ENCODE peak calls at places on chromosomes 11 and 22, in six cellular contexts. One of them, this sample, is unnamed.

GRCh38 chr22:41532908-41533825 is 11.1 kb downstream of the POLR3H start:
- DNase-seq in GM03348: peak
- DNase-seq in kidney glomerular epithelial cell: peak
- DNase-seq in NCI-H510A treated with DMSO at 0.1 percent for 48 hours: peak
- DNase-seq in skeletal muscle cell: no peak
- DNase-seq in A172: no peak
- DNase-seq in this sample: no peak

GRCh38 chr11:108654994-108655631 is 9.8 kb upstream of the DDX10 start:
- DNase-seq in GM03348: peak
- DNase-seq in A172: peak
- DNase-seq in kidney glomerular epithelial cell: peak
- DNase-seq in skeletal muscle cell: no peak
- DNase-seq in NCI-H510A treated with DMSO at 0.1 percent for 48 hours: peak
- DNase-seq in this sample: no peak

GRCh38 chr11:30313580-30313979 is 9.3 kb upstream of the ARL14EP start:
- DNase-seq in GM03348: no peak
- DNase-seq in skeletal muscle cell: peak
- DNase-seq in NCI-H510A treated with DMSO at 0.1 percent for 48 hours: no peak
- DNase-seq in A172: no peak
- DNase-seq in kidney glomerular epithelial cell: no peak
- DNase-seq in this sample: no peak

GRCh38 chr11:3684787-3685186 is 13.6 kb upstream of the CHRNA10 start:
- DNase-seq in skeletal muscle cell: no peak
- DNase-seq in kidney glomerular epithelial cell: no peak
- DNase-seq in A172: no peak
- DNase-seq in NCI-H510A treated with DMSO at 0.1 percent for 48 hours: no peak
- DNase-seq in GM03348: no peak
- DNase-seq in this sample: no peak

GRCh38 chr11:10400856-10401255 is 54.2 kb upstream of the AMPD3 start:
- DNase-seq in A172: peak
- DNase-seq in NCI-H510A treated with DMSO at 0.1 percent for 48 hours: no peak
- DNase-seq in kidney glomerular epithelial cell: no peak
- DNase-seq in skeletal muscle cell: no peak
- DNase-seq in GM03348: no peak
- DNase-seq in this sample: no peak

GRCh38 chr11:34302046-34302921 is 55.5 kb downstream of the ABTB2 start:
- DNase-seq in skeletal muscle cell: peak
- DNase-seq in NCI-H510A treated with DMSO at 0.1 percent for 48 hours: no peak
- DNase-seq in kidney glomerular epithelial cell: peak
- DNase-seq in GM03348: peak
- DNase-seq in A172: peak
- DNase-seq in this sample: peak

GRCh38 chr11:69636512-69636866 is 4.5 kb upstream of the CCND1 start:
- DNase-seq in kidney glomerular epithelial cell: peak
- DNase-seq in GM03348: peak
- DNase-seq in NCI-H510A treated with DMSO at 0.1 percent for 48 hours: no peak
- DNase-seq in skeletal muscle cell: peak
- DNase-seq in A172: no peak
- DNase-seq in this sample: no peak

GRCh38 chr11:42237701-42238235 is 778.3 kb upstream of the LRRC4C start:
- DNase-seq in kidney glomerular epithelial cell: no peak
- DNase-seq in skeletal muscle cell: peak
- DNase-seq in A172: no peak
- DNase-seq in GM03348: peak
- DNase-seq in NCI-H510A treated with DMSO at 0.1 percent for 48 hours: no peak
- DNase-seq in this sample: no peak

GRCh38 chr11:68748061-68748460 is 3.3 kb downstream of the TESMIN start:
- DNase-seq in A172: no peak
- DNase-seq in NCI-H510A treated with DMSO at 0.1 percent for 48 hours: no peak
- DNase-seq in kidney glomerular epithelial cell: no peak
- DNase-seq in GM03348: no peak
- DNase-seq in skeletal muscle cell: no peak
- DNase-seq in this sample: no peak

GRCh38 chr11:19777342-19778102 is 64.9 kb downstream of the NAV2 start:
- DNase-seq in skeletal muscle cell: peak
- DNase-seq in NCI-H510A treated with DMSO at 0.1 percent for 48 hours: no peak
- DNase-seq in kidney glomerular epithelial cell: peak
- DNase-seq in GM03348: peak
- DNase-seq in A172: peak
- DNase-seq in this sample: peak